ENCODE peak calls at places on chromosomes 11 and 22, in eight cellular contexts. O, V, S, K, I, R, X and D are unnamed samples.

GRCh38 chr22:19990188-19990587 is 26.4 kb downstream of the ARVCF start:
- DNase-seq in K (no peak), S (no peak), X (no peak), I (no peak), V (no peak), O (peak), R (no peak), D (no peak)

GRCh38 chr22:17117890-17118289 is 3.3 kb downstream of the TMEM121B start:
- DNase-seq in X (no peak), I (no peak), S (no peak), V (no peak), K (no peak), O (no peak), R (no peak), D (no peak)

GRCh38 chr22:45969414-45969799 is 7.6 kb downstream of the WNT7B start:
- DNase-seq in S (no peak), V (peak), K (peak), R (no peak), X (no peak), I (no peak), O (no peak), D (no peak)

GRCh38 chr11:130947889-130948288 is 31.6 kb upstream of the SNX19 start:
- DNase-seq in O (no peak), X (no peak), V (no peak), S (no peak), I (no peak), R (peak), K (no peak), D (no peak)

GRCh38 chr11:22711880-22712279 is 45.5 kb downstream of the GAS2 start:
- DNase-seq in K (peak), R (no peak), I (peak), X (no peak), O (no peak), V (no peak), S (no peak), D (no peak)

GRCh38 chr11:32154275-32154674 is 63.4 kb downstream of the RCN1 start:
- DNase-seq in S (no peak), O (no peak), I (peak), R (peak), X (no peak), K (no peak), V (peak), D (no peak)

GRCh38 chr11:69541001-69541285 is 59.5 kb downstream of the LINC01488 start:
- DNase-seq in O (no peak), X (no peak), R (no peak), I (no peak), S (no peak), K (no peak), V (no peak), D (peak)

GRCh38 chr22:30984317-30984716 is 15.3 kb downstream of the TUG1 start:
- DNase-seq in R (no peak), I (no peak), O (no peak), S (no peak), V (no peak), K (no peak), X (no peak), D (no peak)

GRCh38 chr11:13258855-13259254 is 18.7 kb upstream of the BMAL1 start:
- DNase-seq in X (no peak), R (no peak), O (no peak), K (no peak), V (peak), S (no peak), I (no peak), D (no peak)

GRCh38 chr22:20431520-20432237 is 5.9 kb downstream of the SCARF2 start:
- DNase-seq in X (no peak), I (no peak), K (no peak), R (no peak), V (peak), S (no peak), O (peak), D (no peak)

GRCh38 chr11:117814766-117815261 is 9.7 kb downstream of the FXYD2 start:
- DNase-seq in V (no peak), I (no peak), R (no peak), O (peak), X (no peak), K (no peak), S (peak), D (peak)

GRCh38 chr11:44189986-44190882 is 94.8 kb downstream of the EXT2 start:
- DNase-seq in S (no peak), O (no peak), R (no peak), X (no peak), K (no peak), V (no peak), I (no peak), D (no peak)

GRCh38 chr11:106828976-106829375 is 189.3 kb downstream of the GUCY1A2 start:
- DNase-seq in O (no peak), S (no peak), I (no peak), V (no peak), K (no peak), X (no peak), R (no peak), D (no peak)

GRCh38 chr22:50673231-50674126 is 856 bp downstream of the SHANK3 start:
- DNase-seq in R (no peak), I (peak), S (no peak), X (no peak), O (no peak), V (peak), K (no peak), D (peak)

GRCh38 chr22:20412474-20413216 is 18.7 kb downstream of the ZNF74 start:
- DNase-seq in S (no peak), V (no peak), O (no peak), X (no peak), R (no peak), K (no peak), I (no peak), D (peak)

GRCh38 chr22:19620742-19621371 is 93.4 kb upstream of the SEPTIN5 start:
- DNase-seq in X (no peak), I (peak), V (no peak), R (no peak), S (no peak), O (peak), K (no peak), D (no peak)

GRCh38 chr11:415640-416041 is 842 bp upstream of the SIGIRR start:
- DNase-seq in K (no peak), S (no peak), I (no peak), R (no peak), X (no peak), O (no peak), V (no peak), D (no peak)

GRCh38 chr11:46666516-46666915 is 33.9 kb downstream of the ARHGAP1 start:
- DNase-seq in X (no peak), V (no peak), S (no peak), K (no peak), O (no peak), I (no peak), R (no peak), D (no peak)

GRCh38 chr11:46663277-46663940 is 37.0 kb downstream of the ARHGAP1 start:
- DNase-seq in R (peak), I (no peak), S (no peak), X (no peak), K (no peak), O (no peak), V (no peak), D (peak)

GRCh38 chr11:46664612-46665011 is 35.8 kb downstream of the ARHGAP1 start:
- DNase-seq in X (no peak), S (no peak), R (no peak), O (no peak), V (no peak), K (no peak), I (no peak), D (peak)

GRCh38 chr11:46666982-46667590 is 33.3 kb downstream of the ARHGAP1 start:
- DNase-seq in S (no peak), V (no peak), I (no peak), O (no peak), R (no peak), K (no peak), X (no peak), D (no peak)

DNA sequence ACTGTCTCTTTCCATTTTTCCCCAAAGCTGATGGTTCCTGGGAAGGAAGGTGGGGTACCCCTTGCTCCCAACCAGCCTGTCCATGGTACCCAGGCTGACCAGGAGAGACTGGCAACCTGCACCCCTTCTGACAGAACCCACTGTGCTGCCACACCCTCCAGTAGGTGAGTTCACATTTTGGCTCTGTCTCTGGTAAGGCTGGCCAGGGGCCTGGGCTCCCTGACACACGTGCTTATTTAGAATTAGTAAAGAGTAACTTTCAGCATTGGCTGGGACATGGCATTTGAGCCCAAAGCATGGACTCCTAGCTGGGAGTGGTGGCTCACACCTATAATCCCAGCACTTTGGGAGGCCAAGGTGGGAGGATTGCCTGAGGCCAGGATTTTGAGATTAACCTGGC is 35.1 kb downstream of the ARHGAP1 start:
- DNase-seq in V (no peak), X (no peak), I (no peak), S (no peak), O (no peak), R (no peak), K (no peak), D (no peak)
- H3K27ac ChIP-seq in V (no peak), X (peak), I (no peak), S (no peak), O (no peak), R (no peak), K (no peak), D (peak)

GRCh38 chr11:66854231-66854661 is 2.6 kb upstream of the LRFN4 start:
- DNase-seq in R (no peak), X (no peak), V (no peak), O (peak), S (no peak), K (no peak), I (no peak), D (no peak)
- H3K27ac ChIP-seq in R (no peak), X (no peak), V (no peak), O (no peak), S (no peak), K (no peak), I (no peak), D (no peak)

GRCh38 chr22:38251355-38251720 is 21.5 kb downstream of the TMEM184B start:
- DNase-seq in O (no peak), K (no peak), S (no peak), I (no peak), R (no peak), V (no peak), X (no peak), D (no peak)

GRCh38 chr22:38249301-38249700 is 23.5 kb downstream of the TMEM184B start:
- DNase-seq in O (no peak), S (no peak), K (no peak), X (no peak), R (no peak), I (no peak), V (no peak), D (no peak)

GRCh38 chr22:38248280-38248679 is 24.5 kb downstream of the TMEM184B start:
- DNase-seq in S (no peak), K (no peak), R (no peak), V (no peak), X (no peak), I (no peak), O (no peak), D (no peak)

GRCh38 chr22:38250642-38251354 is 22.0 kb downstream of the TMEM184B start:
- DNase-seq in K (no peak), X (no peak), S (no peak), O (no peak), R (no peak), V (no peak), I (no peak), D (no peak)

DNA sequence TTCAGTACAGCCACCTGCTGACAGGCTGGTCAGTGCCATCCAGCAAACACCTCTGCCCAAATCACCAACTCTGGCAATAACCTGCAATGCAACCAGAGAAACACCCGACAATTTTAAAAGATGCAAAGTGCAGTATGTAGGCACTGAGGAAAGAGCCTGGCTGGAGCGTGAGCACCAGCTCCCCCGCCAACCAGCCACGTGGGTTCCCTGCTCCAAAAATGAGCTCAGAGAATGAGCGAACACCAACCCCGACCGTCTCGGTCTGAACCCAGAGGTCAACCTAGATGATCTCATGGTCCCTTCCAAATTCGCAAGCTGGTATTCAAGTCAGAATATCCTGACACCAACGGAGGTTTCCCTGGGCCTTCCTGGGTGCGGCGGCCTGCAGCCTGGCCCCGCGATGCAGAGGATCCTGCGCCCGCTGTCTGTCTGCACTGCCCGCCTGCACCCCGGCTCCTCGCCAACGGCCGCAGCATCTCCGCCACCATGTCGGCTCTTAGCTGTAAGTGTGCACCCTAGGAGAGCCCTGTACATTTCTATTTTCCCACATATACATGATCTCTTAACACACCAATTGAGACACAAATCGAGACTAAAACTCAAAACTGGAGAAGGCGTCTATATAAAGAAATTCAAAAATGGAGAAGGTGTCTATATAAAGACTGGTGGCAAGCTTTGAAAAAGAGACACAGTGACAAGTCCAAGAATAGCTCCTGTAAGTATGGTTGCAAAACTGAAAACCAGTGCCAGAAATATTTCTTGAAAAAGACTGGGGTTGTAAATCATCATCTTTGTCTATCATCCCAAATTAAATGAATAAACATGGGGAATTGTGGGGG is 22.8 kb downstream of the TMEM184B start:
- DNase-seq in X (no peak), O (no peak), K (no peak), I (no peak), S (no peak), R (no peak), V (no peak), D (no peak)
- H3K27ac ChIP-seq in X (no peak), O (no peak), K (no peak), I (no peak), S (no peak), R (no peak), V (peak), D (peak)

DNA sequence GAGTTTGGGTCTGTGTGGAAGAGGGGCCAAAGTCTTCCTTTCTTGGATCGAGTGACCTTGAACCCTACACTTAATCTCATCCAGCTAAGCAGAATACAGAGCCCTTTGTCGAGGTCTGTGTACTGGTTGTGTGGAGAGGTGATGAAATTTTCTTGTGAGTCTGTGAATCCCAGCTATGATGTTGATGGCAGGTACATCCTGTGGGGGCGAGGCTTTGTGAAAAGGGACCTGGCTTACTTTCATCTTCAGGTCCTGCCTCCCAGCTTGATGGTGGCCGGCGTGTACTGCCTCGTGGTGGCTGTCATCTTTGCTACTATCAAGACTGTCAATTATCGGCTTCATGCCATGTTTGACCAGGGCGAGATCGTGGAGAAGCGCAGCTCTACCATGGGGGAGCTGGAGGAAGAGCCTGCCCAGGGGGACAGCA is 1.0 kb downstream of the PCNX3 start:
- DNase-seq in V (no peak), I (no peak), O (no peak), R (no peak), X (no peak), S (no peak), K (no peak), D (no peak)
- H3K27ac ChIP-seq in V (peak), I (peak), O (no peak), R (peak), X (peak), S (peak), K (peak), D (no peak)